ENCODE peak calls at places on chromosome 21, in four cellular contexts. W is H1, T is HepG2, S is K562. H is an unnamed sample.

GRCh38 chr21:36647279-36648093 is 51.4 kb upstream of the SIM2 start:
- DNase-seq in S (no peak), T (peak), W (no peak), H (no peak)

GRCh38 chr21:14114251-14114650 is 96.5 kb downstream of the LIPI start:
- DNase-seq in W (no peak), T (no peak), S (no peak), H (no peak)

GRCh38 chr21:37758997-37759396 is 157.3 kb downstream of the KCNJ6 start:
- DNase-seq in T (peak), S (peak), W (peak), H (no peak)

GRCh38 chr21:16811011-16811410 is 701.8 kb upstream of the CXADR start:
- DNase-seq in W (no peak), T (no peak), S (no peak), H (no peak)

GRCh38 chr21:24045775-24046215 is 1561.5 kb downstream of the MRPL39 start:
- DNase-seq in S (no peak), T (no peak), W (no peak), H (no peak)

GRCh38 chr21:43659136-43660000 is at the start of the genes HSF2BP and RRP1B:
- DNase-seq in T (peak), S (peak), W (peak), H (peak)

GRCh38 chr21:43279578-43279894 is 110.7 kb downstream of the CRYAA start:
- DNase-seq in T (no peak), W (no peak), S (no peak), H (no peak)

GRCh38 chr21:38027901-38028300 is 111.6 kb upstream of the KCNJ6 start:
- DNase-seq in W (no peak), T (no peak), S (no peak), H (no peak)

GRCh38 chr21:16821588-16821987 is 691.3 kb upstream of the CXADR start:
- DNase-seq in W (no peak), T (no peak), S (no peak), H (no peak)

GRCh38 chr21:36704958-36705678 is 6.2 kb downstream of the SIM2 start:
- DNase-seq in W (no peak), S (no peak), T (no peak), H (no peak)

GRCh38 chr21:28923439-28923975 is 69.2 kb downstream of the LTN1 start:
- DNase-seq in W (no peak), S (no peak), T (peak), H (no peak)

GRCh38 chr21:43778469-43779335 is 2.6 kb upstream of the CSTB start:
- DNase-seq in T (no peak), S (no peak), W (no peak), H (no peak)

GRCh38 chr21:34845521-34846213 is 176.9 kb downstream of the CLIC6 start:
- DNase-seq in W (no peak), T (no peak), S (no peak), H (peak)

GRCh38 chr21:33943293-33943692 is 27.7 kb upstream of the ATP5PO start:
- DNase-seq in W (no peak), T (no peak), S (no peak), H (no peak)

GRCh38 chr21:36887983-36888382 is 78.5 kb downstream of the HLCS start:
- DNase-seq in S (no peak), W (no peak), T (no peak), H (no peak)

GRCh38 chr21:25273945-25274344 is 333.3 kb downstream of the MRPL39 start:
- DNase-seq in T (no peak), W (no peak), S (no peak), H (no peak)

GRCh38 chr21:39647476-39647875 is 34.7 kb downstream of the B3GALT5 start:
- DNase-seq in S (no peak), T (no peak), W (no peak), H (no peak)
- TF ChIP-seq CEBPB in S (no peak), T (no peak), W (no peak), H (no peak)

GRCh38 chr21:32411366-32412161 is 942 bp upstream of the EVA1C start:
- DNase-seq in T (no peak), S (peak), W (no peak), H (no peak)
- TF ChIP-seq SIN3A in T (no peak), S (no peak), W (no peak), H (no peak)

DNA sequence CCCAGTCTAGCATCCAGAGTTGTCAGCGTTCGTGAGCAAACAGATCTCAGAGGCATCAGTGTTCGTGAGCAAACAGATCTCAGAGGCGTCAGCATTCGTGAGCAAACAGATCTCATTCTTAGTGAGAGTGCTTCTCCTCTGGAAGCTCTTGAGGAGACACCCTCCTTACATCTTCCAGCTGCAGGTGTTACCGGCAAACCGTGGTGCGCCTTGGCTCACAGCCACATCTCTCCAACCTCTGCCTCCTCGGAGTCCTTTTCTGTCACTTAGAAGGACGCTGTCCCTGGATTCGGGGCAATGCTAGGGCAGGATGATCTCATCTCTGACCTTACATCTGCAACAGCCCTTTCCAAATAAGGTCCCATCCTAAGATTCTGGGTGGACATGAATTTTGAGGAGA is 14.6 kb upstream of the UMODL1 start:
- DNase-seq in T (no peak), W (no peak), S (no peak), H (no peak)
- H3K4me2 ChIP-seq in T (no peak), W (peak), S (no peak), H (no peak)

GRCh38 chr21:32612075-32612998 is at the start of gene CFAP298:
- DNase-seq in S (peak), W (peak), T (peak), H (peak)

GRCh38 chr21:32611471-32611997 is 643 bp downstream of the CFAP298 start:
- DNase-seq in T (no peak), W (no peak), S (peak), H (no peak)

GRCh38 chr21:32612999-32613337 is 791 bp upstream of the CFAP298 start:
- DNase-seq in T (no peak), W (no peak), S (no peak), H (no peak)

DNA sequence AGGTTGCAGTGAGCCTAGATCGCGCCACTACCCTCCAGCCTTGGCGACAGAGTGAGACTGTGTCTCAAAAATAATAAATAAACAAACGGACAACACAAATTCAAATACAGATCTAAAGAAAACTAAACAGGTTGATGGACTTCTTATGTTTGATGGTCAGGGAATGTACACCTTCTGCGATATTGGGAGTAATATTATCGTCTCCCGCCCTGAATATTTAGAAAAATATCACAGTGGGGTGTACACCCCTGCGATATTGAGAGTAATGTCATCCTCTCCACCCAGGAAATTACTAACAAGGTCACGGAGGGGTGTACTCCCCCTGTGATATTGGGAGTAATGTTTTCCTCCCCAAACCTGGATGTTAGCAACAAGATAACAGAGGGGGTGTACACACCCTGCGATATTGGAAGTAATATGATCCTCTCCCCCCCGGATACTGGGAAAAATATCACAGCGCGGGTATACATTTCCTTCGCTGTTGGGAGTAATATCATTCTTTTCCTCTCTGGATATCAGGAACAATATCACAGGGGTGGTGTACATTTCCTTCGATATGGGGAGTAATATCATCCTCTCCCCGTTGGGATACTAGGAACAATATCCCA is 1.4 kb upstream of the CFAP298 start:
- DNase-seq in T (no peak), S (no peak), W (no peak), H (no peak)
- TF ChIP-seq CEBPB in T (no peak), S (no peak), W (no peak), H (no peak)

GRCh38 chr21:45049725-45050359 is 24.5 kb upstream of the ADARB1 start:
- DNase-seq in S (no peak), W (no peak), T (no peak), H (no peak)

GRCh38 chr21:45051580-45052434 is 22.6 kb upstream of the ADARB1 start:
- DNase-seq in W (no peak), T (no peak), S (no peak), H (no peak)

GRCh38 chr21:45048968-45049367 is 25.4 kb upstream of the ADARB1 start:
- DNase-seq in S (no peak), T (no peak), W (no peak), H (no peak)

GRCh38 chr21:45050361-45050785 is 24.0 kb upstream of the ADARB1 start:
- DNase-seq in S (no peak), W (no peak), T (no peak), H (no peak)

GRCh38 chr21:45050786-45051489 is 23.4 kb upstream of the ADARB1 start:
- DNase-seq in W (no peak), T (no peak), S (no peak), H (no peak)
- TF ChIP-seq SIN3A in W (no peak), T (no peak), S (no peak), H (no peak)

DNA sequence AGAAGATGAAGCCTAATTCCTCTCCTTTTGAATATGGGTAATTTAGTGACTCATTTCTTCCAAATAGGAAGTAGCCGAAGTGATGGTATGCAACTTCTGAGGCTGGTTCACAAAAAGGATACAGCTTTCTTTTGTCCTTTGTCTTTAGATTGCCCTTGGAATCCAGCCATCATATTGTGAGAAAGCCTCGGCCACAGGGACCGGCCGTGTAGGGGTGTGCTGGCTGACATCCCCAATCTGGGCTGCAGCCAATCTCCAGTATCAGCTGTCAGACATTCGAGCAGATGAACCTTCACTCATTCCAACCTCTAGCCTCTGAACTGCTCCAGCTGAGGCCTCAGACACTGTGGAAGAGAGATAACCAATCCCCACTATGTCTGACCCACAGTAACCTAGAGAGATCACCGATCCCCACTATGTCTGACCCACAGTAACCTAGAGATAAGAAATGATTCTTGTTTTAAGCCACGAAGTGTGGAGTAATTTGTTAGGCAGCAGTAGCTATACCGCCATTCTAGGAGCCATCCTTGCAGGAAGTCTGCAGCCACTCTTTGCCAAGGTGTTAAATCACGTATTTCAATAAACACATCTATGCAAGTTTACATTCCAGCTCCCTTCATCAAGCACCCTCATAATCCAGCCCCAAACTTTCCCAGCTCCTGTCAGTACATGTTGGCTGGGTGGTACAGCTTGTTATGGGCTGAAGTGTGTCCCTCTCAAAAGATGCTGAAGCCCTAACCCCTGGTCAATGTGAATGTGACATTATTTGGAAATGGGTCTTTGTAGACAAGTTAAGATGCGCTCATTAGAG is 2.9 kb upstream of the DIP2A start:
- DNase-seq in S (peak), T (no peak), W (no peak), H (peak)
- H3K4me2 ChIP-seq in S (peak), T (no peak), W (no peak), H (peak)

DNA sequence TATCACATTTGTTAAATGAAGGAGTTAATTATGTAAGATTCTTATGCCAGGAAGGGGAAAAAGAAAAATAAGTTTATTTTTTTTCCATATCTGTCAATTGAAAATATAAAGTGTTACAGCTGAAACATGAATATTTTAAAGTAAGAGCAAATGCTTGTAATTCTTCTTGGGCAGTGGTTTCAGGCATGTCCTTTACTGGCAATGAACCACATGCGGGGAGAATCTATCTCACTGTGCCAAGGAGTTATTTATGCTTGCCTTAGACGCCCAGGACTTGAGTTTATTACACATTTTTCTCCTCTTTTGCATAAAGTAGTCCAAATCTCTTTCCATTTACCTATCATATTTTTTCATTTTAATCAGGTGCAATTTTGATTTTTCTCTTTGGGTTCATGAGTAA is 207.8 kb upstream of the NRIP1 start:
- DNase-seq in T (no peak), W (no peak), S (no peak), H (no peak)
- TF ChIP-seq CEBPB in T (no peak), W (no peak), S (no peak), H (no peak)

DNA sequence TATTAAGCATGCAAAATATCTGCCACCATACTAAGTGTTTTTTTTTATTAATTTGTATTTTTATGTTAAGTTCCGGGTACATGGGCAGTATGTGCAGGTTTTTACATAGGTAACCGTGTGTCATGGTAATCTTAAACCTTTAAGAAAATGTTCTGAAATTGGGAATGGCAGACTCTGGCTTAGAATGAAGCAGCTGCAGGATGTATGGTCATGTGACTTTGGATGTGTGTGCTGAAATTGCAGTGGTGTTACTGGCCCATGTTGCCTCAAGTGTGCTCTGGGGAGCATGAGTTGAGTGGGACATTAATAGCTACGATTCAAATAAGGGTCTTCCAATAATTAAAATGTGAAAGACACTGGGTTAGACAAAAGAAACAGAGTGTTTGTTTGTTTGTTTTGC is 6.7 kb downstream of the GRIK1 start:
- DNase-seq in T (no peak), W (no peak), S (no peak), H (no peak)
- TF ChIP-seq SIN3A in T (no peak), W (no peak), S (no peak), H (no peak)

H was measured in HCT116.